ENCODE peak calls at places on chromosomes 6 and 20, in six cellular contexts. P is OCI-LY7; Y is T1000; F is activated CD8-positive, alpha-beta T cell treated with anti-CD3 and anti-CD28 coated beads for 36 hours; N is left ventricle myocardium superior; K is stimulated activated CD8-positive, alpha-beta memory T cell treated with anti-CD3 and anti-CD28 coated beads, Interleukin-4, amount 100 ng/mL, for 4 hours. D is an unnamed sample.

GRCh38 chr6:85348643-85349042 is 101.2 kb upstream of the NT5E start:
- DNase-seq in F (no peak), P (no peak), Y (no peak), K (no peak), N (no peak), D (no peak)

GRCh38 chr6:5302995-5303622 is 41.8 kb downstream of the FARS2 start:
- DNase-seq in Y (no peak), P (peak), F (peak), K (peak), N (peak), D (peak)

GRCh38 chr6:167968091-167968490 is 29.4 kb upstream of the KIF25 start:
- DNase-seq in N (no peak), F (peak), Y (no peak), K (no peak), P (peak), D (no peak)

GRCh38 chr6:57275384-57275783 is 42.0 kb upstream of the PRIM2 start:
- DNase-seq in P (no peak), F (no peak), K (no peak), N (no peak), Y (no peak), D (no peak)

GRCh38 chr6:134132494-134133141 is 80.2 kb upstream of the SLC2A12 start:
- DNase-seq in F (no peak), K (no peak), Y (no peak), P (no peak), N (no peak), D (no peak)

GRCh38 chr6:134667106-134667505 is 282.8 kb downstream of the ALDH8A1 start:
- DNase-seq in Y (no peak), P (no peak), N (no peak), F (no peak), K (no peak), D (no peak)

GRCh38 chr20:64090165-64090564 is 6.0 kb upstream of the LKAAEAR1 start:
- DNase-seq in F (no peak), N (no peak), Y (no peak), K (no peak), P (no peak), D (no peak)

GRCh38 chr20:4134355-4134834 is 119.0 kb upstream of the RNF24 start:
- DNase-seq in Y (no peak), K (no peak), P (no peak), F (no peak), N (no peak), D (no peak)

GRCh38 chr20:62785381-62785780 is 10.9 kb upstream of the MRGBP start:
- DNase-seq in N (no peak), K (no peak), P (no peak), F (no peak), Y (no peak), D (no peak)

GRCh38 chr20:4524307-4524706 is 197.4 kb upstream of the PRND start:
- DNase-seq in Y (no peak), F (no peak), P (no peak), K (no peak), N (no peak), D (no peak)

GRCh38 chr6:53023323-53023722 is 28.2 kb upstream of the GSTA4 start:
- DNase-seq in Y (no peak), K (no peak), F (no peak), N (no peak), P (no peak), D (no peak)

GRCh38 chr20:11772226-11772730 is 145.4 kb upstream of the BTBD3 start:
- DNase-seq in P (no peak), Y (no peak), F (no peak), N (no peak), K (no peak), D (no peak)

GRCh38 chr6:74409447-74409846 is 713.4 kb downstream of the CD109 start:
- DNase-seq in F (no peak), K (no peak), N (no peak), Y (no peak), P (no peak), D (no peak)

GRCh38 chr6:73854998-73855718 is 159.2 kb downstream of the CD109 start:
- DNase-seq in Y (no peak), K (no peak), N (no peak), F (peak), P (peak), D (peak)

GRCh38 chr20:56621730-56622129 is 7.4 kb upstream of the TFAP2C start:
- DNase-seq in P (no peak), F (no peak), K (no peak), Y (no peak), N (no peak), D (no peak)

GRCh38 chr20:49323622-49324238 is 45.9 kb upstream of the ZNFX1 start:
- DNase-seq in P (peak), F (peak), Y (no peak), K (no peak), N (no peak), D (no peak)

GRCh38 chr6:147660334-147661311 is 152.1 kb downstream of the SAMD5 start:
- DNase-seq in Y (no peak), F (no peak), P (no peak), N (no peak), K (no peak), D (no peak)

GRCh38 chr6:36139431-36139830 is 9.1 kb downstream of the MAPK13 start:
- DNase-seq in K (no peak), P (no peak), N (no peak), F (peak), Y (no peak), D (no peak)

GRCh38 chr6:159533568-159533967 is 159.5 kb downstream of the SOD2 start:
- DNase-seq in P (no peak), K (no peak), Y (no peak), N (no peak), F (no peak), D (no peak)

GRCh38 chr6:74518035-74518434 is 687.8 kb downstream of the COL12A1 start:
- DNase-seq in Y (no peak), F (no peak), N (no peak), K (no peak), P (no peak), D (no peak)

GRCh38 chr6:85193339-85193738 is 256.5 kb upstream of the NT5E start:
- DNase-seq in P (no peak), N (no peak), Y (no peak), K (no peak), F (no peak), D (no peak)

GRCh38 chr6:31125586-31126363 is 5.5 kb upstream of the CDSN start:
- DNase-seq in P (no peak), Y (peak), K (no peak), N (peak), F (no peak), D (no peak)

GRCh38 chr6:17115251-17116089 is 13.6 kb downstream of the STMND1 start:
- DNase-seq in N (no peak), F (no peak), P (no peak), Y (peak), K (no peak), D (peak)

GRCh38 chr6:25450469-25451198 is 171.5 kb downstream of the CARMIL1 start:
- DNase-seq in N (no peak), F (no peak), P (no peak), K (no peak), Y (no peak), D (no peak)

GRCh38 chr6:141033101-141033500 is 1099.6 kb upstream of the GJE1 start:
- DNase-seq in F (no peak), N (no peak), P (no peak), Y (no peak), K (no peak), D (no peak)

GRCh38 chr6:33372532-33373123 is 19.0 kb upstream of the KIFC1 start:
- DNase-seq in P (no peak), F (no peak), Y (no peak), N (no peak), K (no peak), D (no peak)